ENCODE peak calls at places on chromosomes 6 and 20, in six cellular contexts. Q, F, W, A, L and N are unnamed samples.

GRCh38 chr6:42366011-42366705 is 85.6 kb downstream of the TRERF1 start:
- DNase-seq in Q (no peak), F (no peak), W (no peak), A (no peak), L (no peak), N (no peak)

GRCh38 chr20:35284992-35285805 is 627 bp upstream of the EIF6 start:
- DNase-seq in Q (no peak), F (no peak), W (no peak), A (no peak), L (no peak), N (no peak)

GRCh38 chr6:38188677-38189335 is 369.3 kb downstream of the ZFAND3 start:
- DNase-seq in Q (no peak), F (no peak), W (no peak), A (no peak), L (no peak), N (no peak)

GRCh38 chr6:111872521-111873177 is 603 bp downstream of the FYN start:
- DNase-seq in Q (peak), F (peak), W (peak), A (peak), L (no peak), N (peak)

GRCh38 chr6:137167702-137168377 is 5.6 kb downstream of the IL22RA2 start:
- DNase-seq in Q (no peak), F (no peak), W (no peak), A (no peak), L (no peak), N (no peak)

GRCh38 chr6:78300885-78301284 is 566.5 kb upstream of the IRAK1BP1 start:
- DNase-seq in Q (no peak), F (no peak), W (no peak), A (no peak), L (no peak), N (no peak)

GRCh38 chr6:33168202-33168601 is 24.1 kb downstream of the COL11A2 start:
- DNase-seq in Q (no peak), F (peak), W (no peak), A (no peak), L (no peak), N (no peak)

GRCh38 chr20:1423625-1424106 is 30.8 kb upstream of the FKBP1A start:
- DNase-seq in Q (peak), F (peak), W (peak), A (peak), L (peak), N (peak)

GRCh38 chr6:34027445-34027936 is 118.4 kb downstream of the GRM4 start:
- DNase-seq in Q (peak), F (peak), W (peak), A (peak), L (peak), N (peak)

GRCh38 chr6:42224222-42225042 is 6.8 kb upstream of the MRPS10 start:
- DNase-seq in Q (peak), F (no peak), W (no peak), A (no peak), L (peak), N (no peak)

GRCh38 chr6:26311385-26312095 is 53.5 kb upstream of the BTN3A2 start:
- DNase-seq in Q (peak), F (peak), W (no peak), A (peak), L (peak), N (peak)

GRCh38 chr20:48338717-48339116 is 489.1 kb downstream of the PREX1 start:
- DNase-seq in Q (peak), F (no peak), W (no peak), A (no peak), L (peak), N (no peak)

GRCh38 chr6:37984578-37984977 is 165.1 kb downstream of the ZFAND3 start:
- DNase-seq in Q (no peak), F (no peak), W (no peak), A (no peak), L (no peak), N (no peak)

GRCh38 chr6:165552248-165552736 is 110.7 kb downstream of the PDE10A start:
- DNase-seq in Q (no peak), F (no peak), W (no peak), A (no peak), L (no peak), N (peak)

GRCh38 chr6:32819729-32820128 is 2.9 kb upstream of the HLA-DOB start:
- DNase-seq in Q (peak), F (no peak), W (no peak), A (no peak), L (peak), N (peak)

GRCh38 chr6:144696610-144697376 is 411.7 kb downstream of the UTRN start:
- DNase-seq in Q (peak), F (no peak), W (no peak), A (no peak), L (no peak), N (no peak)

GRCh38 chr20:8104252-8104651 is 27.8 kb upstream of the PLCB1 start:
- DNase-seq in Q (no peak), F (no peak), W (no peak), A (no peak), L (no peak), N (no peak)

GRCh38 chr6:20126789-20127653 is 85.2 kb downstream of the MBOAT1 start:
- DNase-seq in Q (peak), F (peak), W (peak), A (peak), L (peak), N (peak)

GRCh38 chr6:35573495-35574110 is 60.9 kb upstream of the TULP1 start:
- DNase-seq in Q (peak), F (no peak), W (no peak), A (no peak), L (no peak), N (no peak)

GRCh38 chr6:40894962-40895799 is 143.8 kb downstream of the UNC5CL start:
- DNase-seq in Q (peak), F (peak), W (peak), A (peak), L (peak), N (peak)

GRCh38 chr20:44938637-44939036 is 21.6 kb downstream of the TOMM34 start:
- DNase-seq in Q (no peak), F (no peak), W (no peak), A (no peak), L (no peak), N (no peak)

GRCh38 chr6:17144016-17144415 is 42.2 kb downstream of the STMND1 start:
- DNase-seq in Q (no peak), F (no peak), W (no peak), A (no peak), L (no peak), N (no peak)

GRCh38 chr6:33638581-33638980 is 17.5 kb downstream of the ITPR3 start:
- DNase-seq in Q (no peak), F (peak), W (no peak), A (no peak), L (no peak), N (no peak)

GRCh38 chr20:16664031-16664430 is 65.8 kb upstream of the SNRPB2 start:
- DNase-seq in Q (no peak), F (no peak), W (no peak), A (no peak), L (no peak), N (no peak)

GRCh38 chr6:122620428-122620827 is 10.2 kb downstream of the PKIB start:
- DNase-seq in Q (no peak), F (no peak), W (no peak), A (no peak), L (no peak), N (no peak)

GRCh38 chr6:15588966-15589634 is 73.7 kb downstream of the DTNBP1 start:
- DNase-seq in Q (peak), F (no peak), W (no peak), A (no peak), L (peak), N (peak)

GRCh38 chr20:47350691-47351545 is 5.6 kb downstream of the ZMYND8 start:
- DNase-seq in Q (no peak), F (no peak), W (no peak), A (no peak), L (no peak), N (no peak)

GRCh38 chr6:114376611-114377206 is 33.9 kb upstream of the HS3ST5 start:
- DNase-seq in Q (no peak), F (no peak), W (no peak), A (no peak), L (no peak), N (no peak)

GRCh38 chr6:161152904-161153662 is 120.8 kb downstream of the AGPAT4 start:
- DNase-seq in Q (no peak), F (no peak), W (no peak), A (no peak), L (no peak), N (no peak)

GRCh38 chr20:37354210-37355195 is 8.6 kb downstream of the SRC start:
- DNase-seq in Q (no peak), F (no peak), W (no peak), A (no peak), L (no peak), N (no peak)

GRCh38 chr6:75458895-75459294 is 34.7 kb downstream of the FILIP1 start:
- DNase-seq in Q (peak), F (no peak), W (no peak), A (no peak), L (no peak), N (no peak)

GRCh38 chr6:168133186-168133585 is 54.2 kb upstream of the FRMD1 start:
- DNase-seq in Q (peak), F (peak), W (no peak), A (peak), L (peak), N (peak)

GRCh38 chr6:36751091-36751490 is 53.5 kb downstream of the RAB44 start:
- DNase-seq in Q (peak), F (no peak), W (no peak), A (no peak), L (no peak), N (no peak)

GRCh38 chr6:138245751-138246150 is 27.5 kb upstream of the PBOV1 start:
- DNase-seq in Q (no peak), F (no peak), W (no peak), A (no peak), L (no peak), N (no peak)

GRCh38 chr6:148893481-148893880 is 146.7 kb downstream of the UST start:
- DNase-seq in Q (no peak), F (no peak), W (no peak), A (peak), L (no peak), N (no peak)

GRCh38 chr6:163872335-163872734 is 457.8 kb downstream of the QKI start:
- DNase-seq in Q (peak), F (no peak), W (no peak), A (no peak), L (peak), N (no peak)

GRCh38 chr20:1623501-1624250 is 3.9 kb upstream of the SIRPB1 start:
- DNase-seq in Q (no peak), F (no peak), W (no peak), A (no peak), L (no peak), N (no peak)

DNA sequence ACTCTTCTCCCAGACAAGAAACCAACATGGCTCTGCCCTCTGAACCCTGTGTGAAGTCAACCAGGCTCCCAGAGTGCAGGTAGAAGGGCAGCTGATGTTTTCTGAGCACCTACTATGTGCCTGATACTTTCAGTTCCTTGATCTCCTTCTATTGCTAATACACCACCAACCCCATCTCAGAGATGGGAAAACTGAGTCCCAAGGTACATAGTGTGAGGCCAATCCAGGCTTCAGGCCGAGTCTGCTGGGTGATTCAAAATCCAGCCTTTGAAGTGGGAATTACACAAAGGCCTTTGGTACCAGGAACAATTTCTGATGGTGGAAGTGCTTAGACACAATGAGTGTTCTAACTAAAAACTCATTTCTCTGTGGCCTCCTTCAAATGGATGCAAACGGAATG is 96.3 kb downstream of the NFATC2 start:
- DNase-seq in Q (no peak), F (no peak), W (no peak), A (no peak), L (no peak), N (no peak)
- H2AK5ac ChIP-seq in Q (peak), F (no peak), W (no peak), A (no peak), L (no peak), N (no peak)

GRCh38 chr6:126805861-126806260 is 312.6 kb upstream of the RSPO3 start:
- DNase-seq in Q (no peak), F (no peak), W (no peak), A (no peak), L (no peak), N (no peak)

GRCh38 chr6:126797981-126798380 is 320.5 kb upstream of the RSPO3 start:
- DNase-seq in Q (no peak), F (no peak), W (no peak), A (no peak), L (no peak), N (no peak)

GRCh38 chr6:126804255-126805064 is 314.0 kb upstream of the RSPO3 start:
- DNase-seq in Q (peak), F (no peak), W (peak), A (no peak), L (peak), N (peak)

DNA sequence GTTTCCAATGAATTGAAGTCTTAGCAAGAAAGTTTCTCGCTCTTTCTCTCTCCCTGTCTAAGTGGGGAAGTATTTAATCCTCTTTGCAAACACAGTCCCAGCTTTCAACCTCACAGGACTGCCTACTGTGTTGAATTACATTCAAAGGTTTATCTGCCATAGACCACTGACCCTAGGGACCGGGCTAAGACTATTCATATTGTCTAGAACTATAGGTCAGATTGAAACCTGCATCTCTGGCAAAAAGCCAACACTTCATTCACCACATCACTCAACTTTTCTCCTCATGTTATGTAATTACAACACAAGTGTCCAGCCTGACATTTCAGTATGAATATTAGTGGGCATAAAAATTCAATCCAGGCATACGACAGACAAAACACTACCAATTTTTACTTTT is 314.7 kb upstream of the RSPO3 start:
- DNase-seq in Q (no peak), F (no peak), W (no peak), A (no peak), L (no peak), N (no peak)
- H2AK5ac ChIP-seq in Q (no peak), F (no peak), W (no peak), A (no peak), L (no peak), N (no peak)

DNA sequence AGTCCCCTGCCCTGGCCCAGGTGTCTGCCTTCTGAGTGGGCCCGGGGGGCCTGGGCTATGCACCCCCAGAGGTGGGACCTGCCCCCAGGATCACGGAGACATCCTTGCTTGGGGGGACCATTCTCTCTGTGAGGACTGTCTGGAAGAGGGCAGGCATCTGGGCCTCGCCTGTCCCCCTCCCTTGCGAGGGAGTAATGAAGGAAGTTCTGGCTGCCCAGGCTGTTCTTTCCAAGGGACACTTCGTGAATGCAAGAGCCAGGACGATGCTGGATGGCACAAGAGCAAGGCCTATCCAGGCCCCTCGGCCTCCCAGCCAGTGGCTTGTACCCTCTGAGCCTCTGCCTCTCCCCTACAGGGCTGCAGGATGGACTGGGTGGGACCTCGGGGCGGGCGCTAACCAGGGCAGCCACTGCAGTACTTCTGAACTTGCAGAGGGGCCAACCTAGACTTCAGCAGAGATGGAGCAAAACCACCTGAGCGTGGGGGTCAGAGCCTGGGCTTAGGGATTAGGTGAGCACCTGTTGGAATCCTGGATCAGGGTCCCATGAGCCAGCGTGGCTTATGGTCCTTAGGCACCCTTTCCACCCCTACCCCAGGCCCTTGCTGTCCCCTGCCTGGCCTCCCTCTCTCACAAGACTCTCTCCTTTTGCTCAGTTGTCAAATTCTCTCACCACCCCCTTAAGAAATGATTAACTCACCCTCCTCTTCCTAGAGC is 53.3 kb downstream of the CTCFL start:
- DNase-seq in Q (no peak), F (no peak), W (no peak), A (no peak), L (no peak), N (no peak)
- H2AK5ac ChIP-seq in Q (no peak), F (no peak), W (peak), A (no peak), L (no peak), N (no peak)

GRCh38 chr6:151043944-151044343 is 178.4 kb downstream of the MTHFD1L start:
- DNase-seq in Q (no peak), F (no peak), W (no peak), A (no peak), L (no peak), N (no peak)

GRCh38 chr6:151034825-151035781 is 169.6 kb downstream of the MTHFD1L start:
- DNase-seq in Q (no peak), F (no peak), W (no peak), A (no peak), L (no peak), N (no peak)

GRCh38 chr6:151041686-151042085 is 176.2 kb downstream of the MTHFD1L start:
- DNase-seq in Q (no peak), F (no peak), W (no peak), A (no peak), L (no peak), N (no peak)

GRCh38 chr6:151036869-151037680 is 171.6 kb downstream of the MTHFD1L start:
- DNase-seq in Q (peak), F (no peak), W (no peak), A (no peak), L (no peak), N (no peak)

DNA sequence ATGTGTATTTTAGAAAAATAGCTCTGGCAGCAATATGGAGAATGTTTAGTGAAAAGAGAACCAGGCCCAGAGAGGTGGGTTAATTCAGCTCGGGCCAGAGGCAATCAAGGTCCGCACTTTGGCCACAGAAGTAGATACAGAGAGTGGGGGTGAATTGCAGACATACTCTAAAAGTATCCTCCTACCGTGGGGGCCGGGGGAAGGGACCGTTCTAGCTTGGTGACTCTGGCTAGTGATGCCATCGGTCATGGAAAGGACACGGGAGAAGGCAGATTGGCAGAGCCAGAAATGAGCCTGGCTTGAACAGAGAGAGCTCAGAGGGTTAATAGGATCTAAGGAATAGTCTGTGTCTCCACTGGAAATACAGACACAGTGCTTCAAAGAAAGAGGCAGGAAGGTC is 173.1 kb downstream of the MTHFD1L start:
- DNase-seq in Q (no peak), F (no peak), W (no peak), A (no peak), L (no peak), N (no peak)
- H2AK5ac ChIP-seq in Q (peak), F (no peak), W (no peak), A (no peak), L (peak), N (no peak)

DNA sequence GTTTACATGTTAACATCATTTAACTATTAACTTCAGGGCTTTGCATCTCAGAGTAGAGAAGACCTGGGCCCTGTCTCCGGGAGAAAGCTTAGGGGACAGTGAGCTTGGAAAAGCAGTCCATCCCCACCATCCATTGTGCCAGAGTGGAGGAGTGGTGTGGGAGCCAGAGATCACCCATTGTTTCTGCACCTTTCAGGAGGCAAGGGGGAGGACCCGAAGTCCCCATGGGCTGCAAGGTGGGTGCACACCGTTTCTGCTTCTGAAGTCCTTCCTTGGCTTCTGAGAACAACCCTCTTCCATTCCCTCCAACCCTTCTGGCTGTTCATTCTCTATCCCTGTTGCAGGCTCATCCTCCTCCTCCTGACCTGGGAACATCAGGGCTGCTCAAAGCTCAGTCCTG is 4.0 kb upstream of the PPP1R3G start:
- DNase-seq in Q (no peak), F (no peak), W (no peak), A (no peak), L (no peak), N (no peak)
- H2AK5ac ChIP-seq in Q (peak), F (no peak), W (no peak), A (no peak), L (peak), N (no peak)

GRCh38 chr6:4925580-4925979 is 78.3 kb downstream of the RPP40 start:
- DNase-seq in Q (no peak), F (peak), W (no peak), A (no peak), L (no peak), N (no peak)
- H2AK5ac ChIP-seq in Q (no peak), F (no peak), W (no peak), A (no peak), L (no peak), N (no peak)